ENCODE peak calls at places on chromosomes 4 and X, in five cellular contexts. One of them, this sample, is unnamed. For H3K4me1, the result is how much of the 10 kb centered on the place peaks cover.

GRCh38 chrX:28880136-28880535 is 292.9 kb downstream of the IL1RAPL1 start:
- DNase-seq in spleen: no peak
- DNase-seq in GM12878: no peak
- DNase-seq in cardiac muscle cell: peak
- DNase-seq in astrocyte: peak
- DNase-seq in this sample: no peak

GRCh38 chr4:185016101-185016940 is 2.0 kb upstream of the HELT start:
- DNase-seq in spleen: no peak
- DNase-seq in GM12878: no peak
- DNase-seq in cardiac muscle cell: no peak
- DNase-seq in astrocyte: no peak
- DNase-seq in this sample: no peak

GRCh38 chr4:188254211-188254610 is 115.0 kb downstream of the TRIML1 start:
- DNase-seq in spleen: no peak
- DNase-seq in GM12878: no peak
- DNase-seq in cardiac muscle cell: no peak
- DNase-seq in astrocyte: no peak
- DNase-seq in this sample: no peak

GRCh38 chrX:151984328-151984727 is 9.9 kb upstream of the GABRE start:
- DNase-seq in spleen: no peak
- DNase-seq in GM12878: no peak
- DNase-seq in cardiac muscle cell: no peak
- DNase-seq in astrocyte: peak
- DNase-seq in this sample: no peak

GRCh38 chr4:11230888-11231287 is 197.8 kb downstream of the HS3ST1 start:
- DNase-seq in spleen: no peak
- DNase-seq in GM12878: no peak
- DNase-seq in cardiac muscle cell: no peak
- DNase-seq in astrocyte: no peak
- DNase-seq in this sample: no peak

GRCh38 chrX:16870861-16871584 is 861 bp upstream of the RBBP7 start:
- DNase-seq in spleen: peak
- DNase-seq in GM12878: no peak
- DNase-seq in cardiac muscle cell: peak
- DNase-seq in astrocyte: no peak
- DNase-seq in this sample: no peak

GRCh38 chr4:126051709-126052424 is 737.1 kb downstream of the FAT4 start:
- DNase-seq in spleen: no peak
- DNase-seq in GM12878: no peak
- DNase-seq in cardiac muscle cell: peak
- DNase-seq in astrocyte: peak
- DNase-seq in this sample: no peak

GRCh38 chrX:21745756-21746155 is 12.2 kb downstream of the SMPX start:
- DNase-seq in spleen: no peak
- DNase-seq in GM12878: no peak
- DNase-seq in cardiac muscle cell: peak
- DNase-seq in astrocyte: no peak
- DNase-seq in this sample: no peak

GRCh38 chrX:47566841-47567240 is 5.8 kb downstream of the ARAF start:
- DNase-seq in spleen: no peak
- DNase-seq in GM12878: no peak
- DNase-seq in cardiac muscle cell: no peak
- DNase-seq in astrocyte: no peak
- DNase-seq in this sample: no peak

DNA sequence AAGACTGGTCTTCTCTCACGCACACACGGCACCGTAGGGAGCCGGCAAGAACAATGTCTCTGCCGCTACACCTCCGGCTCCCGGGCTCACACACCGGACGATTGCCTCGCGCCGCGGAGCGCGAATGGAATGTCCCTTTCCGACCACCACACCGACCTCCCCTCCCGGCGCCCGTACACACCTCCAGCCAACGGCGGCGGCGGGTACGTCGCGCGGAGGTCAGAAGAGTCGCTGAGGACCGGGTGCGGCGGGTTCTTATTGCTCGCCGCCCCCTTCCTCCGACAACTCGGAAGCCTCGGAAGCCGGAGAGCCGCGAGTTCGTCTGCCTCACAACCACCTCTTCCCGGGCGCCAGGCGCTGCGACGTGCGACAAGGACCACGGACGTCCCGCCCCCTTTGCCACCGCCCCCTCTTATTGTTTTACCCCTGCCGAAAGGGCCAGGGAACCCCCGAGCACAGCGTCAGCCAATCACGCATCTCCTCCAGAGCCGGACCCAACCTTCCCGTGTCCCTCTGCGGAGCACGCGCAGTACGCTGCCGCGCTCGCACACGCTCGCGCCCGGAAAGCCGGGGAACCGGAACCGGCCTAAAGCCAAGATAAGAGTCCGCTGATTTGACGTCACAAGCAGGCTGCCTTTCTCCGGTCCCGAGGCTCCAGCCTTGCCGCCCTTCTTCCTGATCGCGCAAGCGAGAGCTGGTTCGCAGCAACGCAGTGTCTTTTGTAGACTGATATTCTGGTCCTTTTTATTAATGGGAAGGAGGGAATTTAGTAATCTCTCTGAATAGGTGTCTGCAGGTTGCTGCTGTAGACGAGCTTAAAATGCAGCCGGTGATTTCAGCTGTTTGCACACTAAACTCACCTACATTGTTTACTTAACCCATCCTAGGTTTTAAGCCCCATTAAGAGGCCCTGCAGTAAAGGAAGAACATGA is at the start of gene G3BP2:
- DNase-seq in spleen: peak
- DNase-seq in GM12878: peak
- DNase-seq in cardiac muscle cell: peak
- DNase-seq in astrocyte: peak
- DNase-seq in this sample: peak
- H3K4me1 ChIP-seq in spleen: under half
- H3K4me1 ChIP-seq in GM12878: under half
- H3K4me1 ChIP-seq in cardiac muscle cell: under half
- H3K4me1 ChIP-seq in astrocyte: under half
- H3K4me1 ChIP-seq in this sample: under half

DNA sequence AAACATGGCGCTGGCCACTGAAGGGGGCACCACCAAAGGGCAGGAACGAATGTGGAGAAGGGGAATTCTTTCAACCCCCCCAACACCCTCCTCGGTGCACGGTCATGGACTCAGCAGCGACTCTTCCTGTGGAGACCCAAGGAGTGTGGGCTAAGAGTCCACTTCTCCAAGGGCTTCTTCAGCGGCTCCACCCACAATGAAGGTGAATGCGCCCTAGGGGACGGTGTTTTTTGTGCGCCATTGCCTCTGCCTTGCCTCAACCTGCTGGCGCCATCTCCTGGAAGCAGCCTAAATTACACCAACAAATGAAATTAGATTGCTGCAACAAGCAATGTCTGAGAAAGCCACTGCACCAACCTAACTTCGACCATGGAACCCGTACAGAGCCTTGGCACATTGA is 169.2 kb upstream of the MAGEB18 start:
- DNase-seq in spleen: no peak
- DNase-seq in GM12878: no peak
- DNase-seq in cardiac muscle cell: peak
- DNase-seq in astrocyte: no peak
- DNase-seq in this sample: no peak
- TF ChIP-seq CTCF in spleen: no peak
- TF ChIP-seq CTCF in GM12878: peak
- TF ChIP-seq CTCF in cardiac muscle cell: peak
- TF ChIP-seq CTCF in astrocyte: peak
- TF ChIP-seq CTCF in this sample: peak

GRCh38 chrX:130197464-130197863 is 25.7 kb downstream of the RAB33A start:
- DNase-seq in spleen: no peak
- DNase-seq in GM12878: no peak
- DNase-seq in cardiac muscle cell: no peak
- DNase-seq in astrocyte: no peak
- DNase-seq in this sample: peak
- H3K27ac ChIP-seq in spleen: no peak
- H3K27ac ChIP-seq in GM12878: no peak
- H3K27ac ChIP-seq in cardiac muscle cell: no peak
- H3K27ac ChIP-seq in astrocyte: no peak
- H3K27ac ChIP-seq in this sample: no peak

GRCh38 chr4:182254381-182254780 is 11.2 kb downstream of the TENM3 start:
- DNase-seq in spleen: no peak
- DNase-seq in GM12878: no peak
- DNase-seq in cardiac muscle cell: no peak
- DNase-seq in astrocyte: no peak
- DNase-seq in this sample: no peak
- H3K4me1 ChIP-seq in spleen: under half
- H3K4me1 ChIP-seq in GM12878: under half
- H3K4me1 ChIP-seq in cardiac muscle cell: under half
- H3K4me1 ChIP-seq in astrocyte: under half
- H3K4me1 ChIP-seq in this sample: under half

DNA sequence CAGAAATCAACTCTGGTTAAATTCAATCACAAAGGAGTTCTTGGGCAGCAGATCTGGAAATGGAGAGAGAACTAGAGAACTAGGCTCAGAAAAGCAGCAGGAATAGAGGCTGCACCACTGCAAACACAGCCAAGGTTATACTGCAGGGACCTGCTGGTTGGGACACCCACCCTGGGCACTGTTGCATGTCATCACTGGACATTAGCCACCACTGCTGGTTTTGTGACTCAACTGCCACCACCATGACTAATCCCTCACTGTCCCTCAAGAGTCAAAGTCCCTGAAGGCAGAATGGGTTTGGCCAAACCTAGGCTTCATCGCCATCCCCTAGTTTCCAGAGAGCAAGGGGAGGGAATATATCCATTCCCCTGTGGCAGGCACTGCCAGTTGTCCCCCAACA is 38.1 kb upstream of the IRAK1 start:
- DNase-seq in spleen: no peak
- DNase-seq in GM12878: no peak
- DNase-seq in cardiac muscle cell: no peak
- DNase-seq in astrocyte: no peak
- DNase-seq in this sample: no peak
- TF ChIP-seq CTCF in spleen: no peak
- TF ChIP-seq CTCF in GM12878: no peak
- TF ChIP-seq CTCF in cardiac muscle cell: no peak
- TF ChIP-seq CTCF in astrocyte: no peak
- TF ChIP-seq CTCF in this sample: no peak

DNA sequence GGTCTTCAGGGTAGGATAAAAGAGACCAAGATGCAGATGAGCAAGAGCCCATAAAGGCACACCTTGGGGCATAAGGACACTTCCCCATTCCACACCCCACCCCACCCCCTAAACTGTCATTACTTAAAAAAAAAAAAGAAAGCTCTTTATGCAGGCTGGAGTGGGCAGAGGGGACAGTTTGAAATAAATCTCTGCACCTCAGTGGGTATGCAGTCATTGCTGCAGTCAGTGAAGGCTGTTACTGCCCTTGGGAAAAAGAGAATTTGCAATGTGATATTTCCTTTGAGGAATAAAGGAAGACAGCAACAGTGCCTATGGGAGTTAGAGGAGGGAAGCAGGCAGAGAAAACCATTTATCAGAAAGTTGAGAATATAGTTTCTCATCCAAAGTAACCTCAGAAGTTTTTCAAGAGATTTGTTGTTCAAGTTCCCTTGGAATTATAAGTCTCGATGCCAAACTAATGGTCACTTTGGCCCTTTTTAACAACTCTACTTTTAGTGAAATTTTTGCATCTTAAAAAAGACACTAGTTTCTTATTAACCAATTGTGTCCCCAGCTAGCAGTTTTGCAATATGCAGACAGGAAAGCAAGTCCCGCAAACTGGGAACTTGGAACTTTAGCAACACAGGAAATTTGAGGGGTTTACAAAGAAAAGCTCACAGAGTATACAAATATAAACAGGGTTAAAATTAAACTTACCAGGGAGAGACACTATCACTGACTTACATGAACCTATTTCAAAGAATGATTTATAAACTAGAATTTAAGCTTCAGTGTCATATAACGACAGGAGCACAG is 137.7 kb downstream of the ANK2 start:
- DNase-seq in spleen: no peak
- DNase-seq in GM12878: no peak
- DNase-seq in cardiac muscle cell: no peak
- DNase-seq in astrocyte: no peak
- DNase-seq in this sample: no peak
- H3K27ac ChIP-seq in spleen: no peak
- H3K27ac ChIP-seq in GM12878: no peak
- H3K27ac ChIP-seq in cardiac muscle cell: no peak
- H3K27ac ChIP-seq in astrocyte: no peak
- H3K27ac ChIP-seq in this sample: no peak

GRCh38 chr4:143713556-143714289 is 13.2 kb upstream of the FREM3 start:
- DNase-seq in spleen: no peak
- DNase-seq in GM12878: no peak
- DNase-seq in cardiac muscle cell: no peak
- DNase-seq in astrocyte: no peak
- DNase-seq in this sample: no peak

GRCh38 chr4:143714290-143714625 is 13.8 kb upstream of the FREM3 start:
- DNase-seq in spleen: no peak
- DNase-seq in GM12878: no peak
- DNase-seq in cardiac muscle cell: no peak
- DNase-seq in astrocyte: no peak
- DNase-seq in this sample: no peak

DNA sequence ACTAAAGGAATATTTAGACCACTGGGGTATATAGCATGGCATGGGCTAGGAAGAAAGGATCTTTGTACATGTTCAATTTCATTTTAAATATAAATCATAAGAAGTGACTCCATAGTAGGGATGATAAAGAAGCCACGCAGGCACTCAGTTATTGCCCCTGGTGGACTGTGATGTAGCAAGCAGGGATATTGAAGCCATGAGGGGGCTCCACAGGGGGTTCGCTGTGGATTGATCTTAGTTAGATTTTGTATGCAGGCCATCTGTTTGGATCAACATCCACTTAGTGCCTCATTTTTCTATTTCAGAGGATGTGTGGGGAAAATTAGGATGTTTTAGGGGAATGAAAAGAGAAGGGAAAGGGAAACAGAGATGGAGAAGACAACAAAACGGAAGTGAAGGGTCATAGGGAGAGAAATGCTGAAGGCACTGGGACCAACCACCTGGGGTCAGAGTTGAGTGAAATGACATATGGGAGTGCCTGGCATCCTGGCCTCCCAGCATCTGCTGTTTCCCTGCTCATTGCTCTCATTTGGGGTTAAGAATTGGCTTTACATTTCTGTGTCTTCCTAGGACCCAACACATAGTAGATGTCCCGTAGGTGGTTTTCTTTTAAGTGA is 11.2 kb upstream of the FREM3 start:
- DNase-seq in spleen: no peak
- DNase-seq in GM12878: no peak
- DNase-seq in cardiac muscle cell: no peak
- DNase-seq in astrocyte: no peak
- DNase-seq in this sample: no peak
- H3K4me1 ChIP-seq in spleen: under half
- H3K4me1 ChIP-seq in GM12878: under half
- H3K4me1 ChIP-seq in cardiac muscle cell: under half
- H3K4me1 ChIP-seq in astrocyte: under half
- H3K4me1 ChIP-seq in this sample: under half